ENCODE peak calls at places on chromosomes 12 and 14, in eight cellular contexts. O is upper lobe of left lung, I is transverse colon, X is stomach, U is HCT116, A is sigmoid colon, N is prostate gland, G is HepG2. C is an unnamed sample.

GRCh38 chr14:96178674-96179321 is 25.8 kb upstream of the BDKRB2 start:
- DNase-seq in U (no peak), X (no peak), O (no peak), I (no peak), N (no peak), G (no peak), A (no peak), C (no peak)

GRCh38 chr12:71158361-71158882 is 623 bp upstream of the TSPAN8 start:
- DNase-seq in U (no peak), X (no peak), N (no peak), G (peak), O (no peak), A (no peak), I (peak), C (no peak)

GRCh38 chr12:30438526-30439120 is 257.0 kb downstream of the IPO8 start:
- DNase-seq in N (no peak), G (no peak), O (no peak), U (no peak), I (no peak), A (no peak), X (no peak), C (no peak)

GRCh38 chr14:85221832-85222231 is 308.1 kb upstream of the FLRT2 start:
- DNase-seq in N (no peak), I (no peak), X (no peak), G (no peak), U (no peak), A (no peak), O (no peak), C (no peak)

GRCh38 chr14:80607430-80608200 is 333.9 kb downstream of the CEP128 start:
- DNase-seq in U (no peak), I (no peak), G (no peak), N (no peak), X (no peak), A (no peak), O (no peak), C (no peak)

GRCh38 chr12:94586589-94587259 is 63.6 kb downstream of the TMCC3 start:
- DNase-seq in A (no peak), G (no peak), I (peak), X (no peak), O (no peak), U (no peak), N (no peak), C (no peak)

GRCh38 chr12:109579639-109580038 is 6.0 kb downstream of the MVK start:
- DNase-seq in O (no peak), N (no peak), G (no peak), A (no peak), U (no peak), X (no peak), I (no peak), C (no peak)

GRCh38 chr12:50788562-50788961 is 24.7 kb downstream of the ATF1 start:
- DNase-seq in X (no peak), O (no peak), A (no peak), N (no peak), I (no peak), G (peak), U (no peak), C (no peak)

GRCh38 chr12:56377310-56377988 is 14.8 kb upstream of the APOF start:
- DNase-seq in X (no peak), A (no peak), G (no peak), N (no peak), O (no peak), U (peak), I (no peak), C (no peak)

GRCh38 chr12:32891956-32892355 is 4.6 kb downstream of the PKP2 start:
- DNase-seq in N (no peak), O (no peak), X (no peak), U (no peak), A (no peak), G (peak), I (no peak), C (no peak)

GRCh38 chr14:99774526-99775307 is 18.5 kb upstream of the EML1 start:
- DNase-seq in X (peak), U (no peak), N (no peak), A (peak), I (peak), O (no peak), G (no peak), C (no peak)

GRCh38 chr12:123973552-123974341 is 732 bp downstream of the ZNF664 start:
- DNase-seq in I (peak), U (no peak), G (peak), X (peak), A (peak), O (peak), N (peak), C (peak)

GRCh38 chr12:86710110-86710509 is 453.9 kb upstream of the MGAT4C start:
- DNase-seq in U (no peak), O (no peak), G (no peak), I (no peak), A (no peak), X (no peak), N (no peak), C (no peak)

GRCh38 chr14:99035712-99036593 is 236.0 kb downstream of the BCL11B start:
- DNase-seq in U (peak), O (peak), I (peak), A (peak), N (peak), X (peak), G (peak), C (no peak)

GRCh38 chr14:50225974-50226297 is 5.4 kb downstream of the SOS2 start:
- DNase-seq in A (no peak), U (no peak), N (no peak), X (no peak), G (no peak), I (no peak), O (no peak), C (no peak)

GRCh38 chr14:100698719-100699448 is 27.8 kb upstream of the DLK1 start:
- DNase-seq in I (no peak), U (no peak), G (no peak), O (no peak), N (no peak), A (no peak), X (no peak), C (no peak)

GRCh38 chr14:72745546-72745945 is 148.4 kb downstream of the DPF3 start:
- DNase-seq in A (no peak), U (no peak), O (no peak), I (no peak), N (peak), X (no peak), G (no peak), C (no peak)

GRCh38 chr14:51328089-51328941 is 88.3 kb downstream of the TMX1 start:
- DNase-seq in U (no peak), N (no peak), A (no peak), I (no peak), G (no peak), O (no peak), X (no peak), C (no peak)

GRCh38 chr12:38056701-38057689 is 259.6 kb upstream of the ALG10B start:
- DNase-seq in U (no peak), I (no peak), X (no peak), N (no peak), O (no peak), A (no peak), G (no peak), C (no peak)

GRCh38 chr12:57782608-57783465 is at the start of gene TSFM:
- DNase-seq in X (peak), I (peak), N (peak), G (peak), O (peak), A (peak), U (peak), C (peak)

GRCh38 chr12:111838353-111838752 is 3.7 kb upstream of the MAPKAPK5 start:
- DNase-seq in N (no peak), X (no peak), I (no peak), U (no peak), O (no peak), G (no peak), A (no peak), C (no peak)

GRCh38 chr12:107319536-107320030 is 226.2 kb upstream of the CRY1 start:
- DNase-seq in A (no peak), O (no peak), U (no peak), G (no peak), I (no peak), N (peak), X (no peak), C (no peak)

GRCh38 chr12:106235770-106236169 is 12.1 kb downstream of the CKAP4 start:
- DNase-seq in A (no peak), G (no peak), O (no peak), I (no peak), X (no peak), U (no peak), N (no peak), C (no peak)

GRCh38 chr12:34151019-34151418 is 128.7 kb downstream of the ALG10 start:
- DNase-seq in G (no peak), X (no peak), O (no peak), I (no peak), A (no peak), N (no peak), U (no peak), C (no peak)

GRCh38 chr12:56230449-56231183 is 765 bp downstream of the SLC39A5 start:
- DNase-seq in N (no peak), G (peak), A (no peak), X (no peak), O (no peak), I (peak), U (no peak), C (no peak)

GRCh38 chr12:53981652-53982565 is 3.0 kb upstream of the HOXC10 start:
- DNase-seq in A (no peak), O (no peak), X (no peak), N (no peak), G (no peak), I (no peak), U (no peak), C (no peak)
- TF ChIP-seq POLR2AphosphoS5 in A (no peak), O (no peak), X (no peak), N (no peak), G (no peak), I (no peak), U (no peak), C (no peak)

GRCh38 chr14:76566439-76566838 is 190.5 kb downstream of the ESRRB start:
- DNase-seq in U (no peak), N (no peak), O (no peak), I (no peak), G (no peak), X (no peak), A (no peak), C (no peak)

GRCh38 chr14:76564471-76565119 is 188.7 kb downstream of the ESRRB start:
- DNase-seq in G (no peak), U (peak), N (no peak), I (no peak), X (no peak), A (no peak), O (no peak), C (no peak)
- TF ChIP-seq CTCF in G (no peak), U (peak), N (no peak), I (no peak), X (no peak), A (no peak), O (no peak), C (no peak)

GRCh38 chr14:54782803-54783659 is 119.6 kb downstream of the GCH1 start:
- DNase-seq in O (peak), G (peak), N (no peak), A (peak), U (no peak), I (peak), X (no peak), C (no peak)
- TF ChIP-seq POLR2A in O (no peak), G (no peak), N (no peak), A (no peak), U (no peak), I (no peak), X (no peak), C (no peak)

DNA sequence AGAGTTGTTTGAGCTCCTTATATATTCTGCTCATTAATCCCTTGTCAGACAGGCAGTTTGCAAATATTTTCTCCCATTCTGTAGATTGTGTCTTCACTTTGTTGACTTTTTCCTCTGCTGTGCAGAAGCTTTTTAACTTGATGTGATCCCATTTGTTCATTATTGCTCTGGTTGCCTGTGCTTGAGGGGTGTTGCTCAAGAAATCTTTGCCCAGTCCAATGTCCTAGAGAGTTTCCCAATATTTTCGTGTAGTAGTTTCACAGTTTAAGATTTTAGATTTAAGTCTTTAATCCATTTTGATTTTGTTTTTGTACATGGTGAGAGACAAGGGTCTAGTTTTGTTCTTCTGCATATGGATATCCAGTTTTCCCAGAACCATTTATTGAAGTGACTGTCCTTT is 19.8 kb downstream of the ABCC9 start:
- DNase-seq in O (no peak), I (no peak), X (no peak), A (no peak), G (no peak), N (no peak), U (no peak), C (no peak)
- TF ChIP-seq POLR2AphosphoS5 in O (no peak), I (no peak), X (no peak), A (no peak), G (no peak), N (no peak), U (no peak), C (no peak)

GRCh38 chr12:6360578-6361490 is 14.5 kb downstream of the SCNN1A start:
- DNase-seq in A (no peak), X (no peak), G (no peak), N (no peak), I (no peak), U (no peak), O (no peak), C (no peak)
- TF ChIP-seq CTCF in A (no peak), X (no peak), G (no peak), N (no peak), I (no peak), U (no peak), O (no peak), C (no peak)

GRCh38 chr14:22493143-22493542 is 95.9 kb downstream of the DAD1 start:
- DNase-seq in X (no peak), U (no peak), I (no peak), G (no peak), N (no peak), A (no peak), O (no peak), C (no peak)

GRCh38 chr14:22492601-22493000 is 96.4 kb downstream of the DAD1 start:
- DNase-seq in O (no peak), G (no peak), N (no peak), U (no peak), A (no peak), X (no peak), I (no peak), C (no peak)

GRCh38 chr14:22493753-22494152 is 95.3 kb downstream of the DAD1 start:
- DNase-seq in O (no peak), G (no peak), N (no peak), X (no peak), A (no peak), U (no peak), I (no peak), C (no peak)

GRCh38 chr14:22489957-22490950 is 98.8 kb downstream of the DAD1 start:
- DNase-seq in I (no peak), X (no peak), O (no peak), A (no peak), N (no peak), U (no peak), G (no peak), C (no peak)

GRCh38 chr14:22491683-22492483 is 97.1 kb downstream of the DAD1 start:
- DNase-seq in N (no peak), I (no peak), X (no peak), A (no peak), O (no peak), G (no peak), U (no peak), C (no peak)
- TF ChIP-seq POLR2A in N (no peak), I (no peak), X (no peak), A (no peak), O (no peak), G (no peak), U (no peak), C (no peak)